ENCODE peak calls at places on chromosomes 11 and 22, in five cellular contexts. M is coronary artery, P is suprapubic skin, G is AG09319, R is natural killer cell. D is an unnamed sample.

GRCh38 chr11:7571640-7572000 is 57.8 kb downstream of the PPFIBP2 start:
- DNase-seq in M (no peak), P (no peak), G (no peak), R (no peak), D (no peak)

GRCh38 chr11:93481279-93481678 is 61.9 kb downstream of the SMCO4 start:
- DNase-seq in M (no peak), P (no peak), G (no peak), R (no peak), D (no peak)

GRCh38 chr11:131572423-131572822 is 202.0 kb downstream of the NTM start:
- DNase-seq in M (no peak), P (no peak), G (no peak), R (no peak), D (no peak)

GRCh38 chr11:13776134-13776815 is 107.8 kb downstream of the FAR1 start:
- DNase-seq in M (no peak), P (no peak), G (no peak), R (no peak), D (no peak)

GRCh38 chr11:70066628-70067027 is 11.5 kb upstream of the ANO1 start:
- DNase-seq in M (peak; percentile 70), P (no peak), G (no peak), R (no peak), D (no peak)

GRCh38 chr22:24060375-24060788 is 49.3 kb downstream of the CABIN1 start:
- DNase-seq in M (peak; percentile 74), P (no peak), G (peak; percentile 86), R (no peak), D (peak; percentile 69)

GRCh38 chr11:19766810-19767209 is 54.2 kb downstream of the NAV2 start:
- DNase-seq in M (no peak), P (no peak), G (no peak), R (no peak), D (no peak)

GRCh38 chr22:44738347-44738715 is 14.0 kb upstream of the ARHGAP8 start:
- DNase-seq in M (no peak), P (no peak), G (no peak), R (no peak), D (no peak)

GRCh38 chr22:39277135-39277607 is 32.4 kb upstream of the PDGFB start:
- DNase-seq in M (no peak), P (no peak), G (peak; percentile 34), R (no peak), D (no peak)

DNA sequence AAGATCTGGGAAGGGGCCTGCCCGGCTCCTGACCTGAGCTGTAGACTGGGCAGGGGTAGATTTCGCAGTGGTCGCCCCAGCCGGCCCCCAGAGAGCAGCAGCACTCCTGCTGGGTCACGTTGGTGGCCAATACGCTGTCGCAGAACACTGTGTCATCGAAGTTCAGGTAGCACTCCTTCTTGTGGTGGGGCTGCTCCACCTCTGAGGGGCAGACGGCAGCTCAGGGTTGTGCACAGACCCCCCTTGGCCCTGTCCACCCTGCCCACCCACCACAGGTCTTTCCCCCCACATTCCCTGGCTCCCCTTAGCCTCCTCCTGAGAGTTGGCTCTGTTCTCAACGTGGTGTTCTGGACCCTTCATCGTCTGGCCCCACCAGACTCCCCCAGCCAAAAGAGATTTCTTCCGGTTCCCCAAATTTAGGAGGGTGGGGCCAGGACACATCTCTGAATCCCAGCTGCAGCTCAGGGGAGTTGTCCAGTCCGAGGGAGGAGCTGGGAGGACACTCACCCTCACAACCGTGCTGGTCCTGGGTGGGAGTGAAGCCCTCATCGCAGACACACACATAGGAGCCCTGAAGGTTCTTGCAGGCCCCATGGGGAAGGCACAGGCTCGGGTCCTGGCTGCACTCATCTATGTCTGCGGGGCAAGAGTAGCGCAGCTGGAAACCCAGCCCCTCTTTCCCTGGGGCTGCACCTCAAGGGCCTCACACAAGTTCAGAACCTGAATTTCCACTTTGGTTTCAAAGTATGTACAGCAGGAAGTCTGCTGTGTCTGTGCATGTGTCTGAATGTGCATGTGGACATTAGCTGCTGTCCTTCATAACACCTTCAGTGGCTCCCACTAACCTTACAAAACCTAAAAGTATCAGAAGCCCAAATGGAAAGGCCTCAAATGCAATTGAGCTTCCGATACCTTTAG is 16.5 kb downstream of the SCYL1 start:
- DNase-seq in M (peak; percentile 74), P (no peak), G (no peak), R (no peak), D (no peak)
- TF ChIP-seq CTCF in M (peak; percentile 11), P (no peak), G (no peak), R (no peak), D (no peak)

DNA sequence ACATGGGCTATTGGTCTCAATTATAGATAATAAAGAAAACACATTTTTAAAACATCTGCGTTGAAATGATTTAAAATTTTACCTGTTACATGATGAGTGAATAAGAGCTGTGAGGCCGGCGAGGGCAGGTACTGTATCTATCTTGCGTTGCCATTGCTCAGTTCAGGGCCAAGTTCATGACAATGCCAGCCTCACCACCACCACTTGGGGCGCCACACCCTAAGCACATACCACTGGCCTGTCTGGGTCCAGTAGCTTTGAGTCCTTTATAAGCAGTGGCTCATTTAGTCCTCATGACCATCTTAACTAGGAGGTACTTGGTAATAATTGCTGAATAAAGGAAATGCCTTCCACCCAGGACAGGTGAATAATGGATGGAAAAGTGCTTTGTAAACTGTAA is 14.5 kb upstream of the MB start:
- DNase-seq in M (no peak), P (no peak), G (no peak), R (no peak), D (no peak)
- TF ChIP-seq CTCF in M (no peak), P (peak; percentile 44), G (peak; percentile 41), R (peak; percentile 46), D (peak; percentile 77)

DNA sequence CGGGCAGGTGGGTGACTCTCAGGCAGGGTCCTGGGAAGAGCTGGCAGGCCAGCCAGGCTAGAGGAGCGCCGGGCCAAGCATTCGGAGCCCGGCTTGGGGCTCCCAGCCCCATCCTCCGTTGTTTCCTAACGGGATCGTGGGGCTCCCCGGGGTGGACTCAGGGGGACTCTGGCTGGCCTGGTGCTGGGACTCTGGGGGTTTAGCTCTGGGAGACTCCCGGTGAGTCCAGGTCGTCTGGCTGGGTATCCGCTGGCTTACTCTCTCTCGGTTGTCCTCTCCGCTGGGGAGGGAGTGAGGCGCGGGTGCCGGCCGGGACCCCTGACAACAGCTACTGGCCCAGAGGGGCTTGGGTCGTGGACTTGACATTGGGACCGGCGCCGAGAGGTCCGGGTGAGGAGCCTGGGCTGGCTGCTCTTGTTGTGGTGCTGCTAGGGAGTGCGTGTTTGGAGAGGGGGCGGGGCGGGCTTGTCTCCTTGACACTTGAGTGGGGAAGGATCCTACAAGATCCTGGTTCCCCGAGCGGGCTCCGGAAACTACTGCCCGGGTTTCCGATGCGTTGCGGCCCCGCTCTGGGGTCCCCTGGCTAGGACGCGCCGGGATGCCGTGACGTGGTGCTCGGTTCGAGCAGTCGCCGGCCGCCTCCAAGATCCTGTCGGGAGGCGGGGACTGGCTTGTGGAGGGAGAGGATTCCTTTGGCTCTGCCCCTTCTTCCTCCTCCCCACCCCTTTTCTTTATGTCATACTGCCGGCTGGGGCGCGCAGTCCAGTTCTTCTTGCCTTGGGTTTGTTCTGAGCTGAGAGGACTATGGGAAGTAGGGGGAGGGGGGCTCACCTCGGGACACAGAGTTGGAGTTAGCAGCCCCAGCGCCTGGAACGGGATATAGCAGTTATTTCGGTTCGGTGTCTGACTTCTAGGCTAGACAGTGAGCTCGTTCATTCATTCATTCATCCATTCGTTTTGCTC is 585 bp downstream of the EMSY start:
- DNase-seq in M (peak; percentile 88), P (peak; percentile 87), G (peak; percentile 49), R (peak; percentile 32), D (peak; percentile 67)
- TF ChIP-seq CTCF in M (no peak), P (no peak), G (no peak), R (no peak), D (no peak)

GRCh38 chr11:116366980-116367640 is 405.7 kb downstream of the BUD13 start:
- DNase-seq in M (no peak), P (no peak), G (no peak), R (no peak), D (no peak)

GRCh38 chr11:116360542-116360941 is 412.2 kb downstream of the BUD13 start:
- DNase-seq in M (no peak), P (no peak), G (no peak), R (no peak), D (no peak)

GRCh38 chr11:116364357-116364756 is 408.4 kb downstream of the BUD13 start:
- DNase-seq in M (no peak), P (no peak), G (no peak), R (no peak), D (no peak)

GRCh38 chr11:116371146-116371545 is 401.6 kb downstream of the BUD13 start:
- DNase-seq in M (no peak), P (no peak), G (no peak), R (no peak), D (no peak)

DNA sequence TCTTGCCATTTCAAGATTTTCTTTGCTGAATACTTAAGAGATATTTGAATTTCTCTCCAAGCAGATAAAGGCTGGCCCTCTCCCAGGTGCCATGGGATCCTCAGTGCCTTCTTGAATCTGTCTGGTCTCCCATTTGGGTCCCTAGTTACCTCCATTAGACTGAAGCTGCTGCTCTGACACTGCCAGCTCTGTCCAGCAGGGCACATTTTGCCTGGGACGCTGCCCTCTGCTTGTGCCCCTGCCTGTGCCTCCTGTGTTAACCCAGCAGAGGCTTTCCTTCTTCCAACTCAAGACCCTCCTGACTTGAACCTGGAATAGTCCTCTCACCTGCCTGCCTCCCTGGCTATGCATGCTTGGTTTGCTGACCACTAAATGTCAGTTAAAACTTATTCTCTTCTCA is 406.3 kb downstream of the BUD13 start:
- DNase-seq in M (no peak), P (no peak), G (no peak), R (no peak), D (no peak)
- TF ChIP-seq CTCF in M (no peak), P (no peak), G (no peak), R (no peak), D (no peak)